ENCODE peak calls at places on chromosomes 4 and X, in ten cellular contexts. O, Z, Q, I, N, S, R, J, F and W are unnamed samples.

GRCh38 chrX:3159995-3160715 is 118.9 kb downstream of the ARSF start:
- DNase-seq in O (no peak), Z (no peak), Q (no peak), I (no peak), N (no peak), S (no peak), R (no peak), J (no peak), F (no peak), W (no peak)

GRCh38 chrX:73930300-73930699 is 367.3 kb downstream of the CHIC1 start:
- DNase-seq in O (no peak), Z (no peak), Q (no peak), I (no peak), N (no peak), S (no peak), R (peak), J (no peak), F (peak), W (no peak)

GRCh38 chr4:119858176-119858575 is 208.5 kb downstream of the MAD2L1 start:
- DNase-seq in O (no peak), Z (no peak), Q (no peak), I (no peak), N (no peak), S (no peak), R (no peak), J (peak), F (peak), W (peak)

GRCh38 chr4:21605006-21605405 is 343.6 kb downstream of the KCNIP4 start:
- DNase-seq in O (no peak), Z (no peak), Q (no peak), I (no peak), N (no peak), S (no peak), R (no peak), J (no peak), F (no peak), W (no peak)

GRCh38 chrX:120309873-120310730 is 1.2 kb downstream of the TMEM255A start:
- DNase-seq in O (peak), Z (peak), Q (no peak), I (no peak), N (peak), S (no peak), R (no peak), J (peak), F (no peak), W (peak)

GRCh38 chrX:20680998-20681397 is 414.3 kb upstream of the RPS6KA3 start:
- DNase-seq in O (no peak), Z (no peak), Q (no peak), I (no peak), N (no peak), S (no peak), R (no peak), J (peak), F (no peak), W (peak)

GRCh38 chrX:64350521-64350920 is 44.7 kb downstream of the MTMR8 start:
- DNase-seq in O (no peak), Z (no peak), Q (no peak), I (no peak), N (no peak), S (no peak), R (no peak), J (no peak), F (no peak), W (no peak)

GRCh38 chrX:50469206-50469605 is 1.4 kb downstream of the DGKK start:
- DNase-seq in O (no peak), Z (no peak), Q (peak), I (no peak), N (no peak), S (no peak), R (no peak), J (no peak), F (no peak), W (no peak)

GRCh38 chr4:87093443-87094123 is 126.8 kb downstream of the KLHL8 start:
- DNase-seq in O (peak), Z (peak), Q (no peak), I (peak), N (peak), S (peak), R (peak), J (peak), F (peak), W (peak)

GRCh38 chrX:14630724-14631123 is 101.4 kb downstream of the GLRA2 start:
- DNase-seq in O (peak), Z (no peak), Q (no peak), I (no peak), N (no peak), S (no peak), R (no peak), J (no peak), F (no peak), W (no peak)

GRCh38 chrX:144648788-144649187 is 598.5 kb upstream of the SPANXN1 start:
- DNase-seq in O (no peak), Z (no peak), Q (no peak), I (no peak), N (no peak), S (no peak), R (no peak), J (no peak), F (no peak), W (no peak)

GRCh38 chr4:158211288-158211687 is 1.0 kb downstream of the TMEM144 start:
- DNase-seq in O (no peak), Z (peak), Q (no peak), I (no peak), N (peak), S (no peak), R (no peak), J (peak), F (no peak), W (no peak)

DNA sequence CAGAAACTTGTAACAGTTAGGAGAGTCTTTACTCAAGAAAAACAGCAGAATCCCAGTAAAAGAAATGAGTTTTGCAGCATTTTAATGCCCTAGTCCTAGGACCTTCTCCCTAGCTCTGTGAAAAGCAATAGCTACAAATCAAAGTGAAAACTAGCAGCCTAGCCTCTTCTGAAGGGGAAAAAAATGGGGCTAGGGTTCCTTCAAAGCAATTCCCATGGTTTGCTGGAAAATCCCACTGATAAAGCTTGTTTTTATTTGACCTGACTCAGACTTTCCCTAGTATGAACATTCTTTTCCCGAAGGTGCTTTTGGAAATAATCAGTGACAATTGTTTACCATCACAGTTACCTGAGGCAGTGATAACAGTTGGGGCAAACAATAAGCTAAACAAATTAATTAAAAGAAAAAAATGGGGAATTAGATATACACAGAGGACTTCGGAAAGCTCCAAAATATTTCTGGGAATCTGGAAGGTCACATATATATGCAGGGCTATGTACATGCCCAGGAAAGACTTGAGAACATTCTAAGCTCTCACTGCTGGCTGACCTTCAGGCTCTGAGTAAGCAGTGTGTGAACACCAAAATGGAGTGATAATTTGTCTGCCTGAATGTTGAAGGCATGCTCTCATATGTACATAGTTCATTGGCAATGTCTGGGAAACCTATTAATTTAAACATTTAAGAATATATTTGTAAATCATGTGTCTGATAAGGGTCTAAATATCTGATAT is 285.9 kb downstream of the KCTD8 start:
- DNase-seq in O (no peak), Z (no peak), Q (no peak), I (no peak), N (no peak), S (no peak), R (no peak), J (no peak), F (no peak), W (no peak)
- TF ChIP-seq CTCF in O (no peak), Z (no peak), Q (no peak), I (no peak), N (no peak), S (no peak), R (no peak), J (no peak), F (no peak), W (no peak)

GRCh38 chrX:53321216-53321942 is 40.0 kb upstream of the IQSEC2 start:
- DNase-seq in O (no peak), Z (no peak), Q (no peak), I (no peak), N (peak), S (no peak), R (no peak), J (no peak), F (no peak), W (no peak)
- H3K4me3 ChIP-seq in O (peak), Z (peak), Q (peak), I (no peak), N (peak), S (no peak), R (peak), J (peak), F (peak), W (peak)

GRCh38 chr4:98602270-98602669 is 56.1 kb downstream of the TSPAN5 start:
- DNase-seq in O (no peak), Z (no peak), Q (no peak), I (no peak), N (no peak), S (no peak), R (no peak), J (no peak), F (no peak), W (no peak)

GRCh38 chr4:98599617-98600016 is 58.8 kb downstream of the TSPAN5 start:
- DNase-seq in O (no peak), Z (no peak), Q (no peak), I (no peak), N (no peak), S (no peak), R (no peak), J (no peak), F (no peak), W (no peak)

GRCh38 chr4:98604723-98605122 is 53.7 kb downstream of the TSPAN5 start:
- DNase-seq in O (no peak), Z (no peak), Q (no peak), I (no peak), N (no peak), S (no peak), R (no peak), J (no peak), F (no peak), W (no peak)

GRCh38 chr4:98603683-98604573 is 54.5 kb downstream of the TSPAN5 start:
- DNase-seq in O (no peak), Z (no peak), Q (no peak), I (no peak), N (no peak), S (peak), R (peak), J (no peak), F (peak), W (no peak)

DNA sequence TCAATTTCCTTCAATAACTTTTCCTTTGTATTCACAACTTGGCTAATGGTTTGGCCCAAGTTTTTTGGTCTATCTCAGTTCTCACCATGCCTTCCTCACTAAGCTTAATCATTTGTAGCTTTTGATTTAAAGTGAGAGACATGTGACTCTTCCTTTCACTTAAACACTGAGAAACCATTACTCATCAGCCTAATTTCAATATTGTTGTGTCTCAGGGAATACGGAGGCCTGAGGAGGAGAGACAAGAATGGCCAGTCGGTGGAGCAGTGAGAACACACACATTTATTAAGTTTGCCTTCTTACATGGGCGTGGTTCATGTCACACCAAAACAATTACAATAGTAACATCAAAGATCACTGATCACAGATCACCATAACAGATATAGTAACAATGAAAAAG is 56.7 kb downstream of the TSPAN5 start:
- DNase-seq in O (peak), Z (no peak), Q (no peak), I (no peak), N (no peak), S (no peak), R (no peak), J (peak), F (no peak), W (no peak)
- TF ChIP-seq CTCF in O (no peak), Z (no peak), Q (no peak), I (no peak), N (no peak), S (no peak), R (peak), J (peak), F (no peak), W (no peak)

DNA sequence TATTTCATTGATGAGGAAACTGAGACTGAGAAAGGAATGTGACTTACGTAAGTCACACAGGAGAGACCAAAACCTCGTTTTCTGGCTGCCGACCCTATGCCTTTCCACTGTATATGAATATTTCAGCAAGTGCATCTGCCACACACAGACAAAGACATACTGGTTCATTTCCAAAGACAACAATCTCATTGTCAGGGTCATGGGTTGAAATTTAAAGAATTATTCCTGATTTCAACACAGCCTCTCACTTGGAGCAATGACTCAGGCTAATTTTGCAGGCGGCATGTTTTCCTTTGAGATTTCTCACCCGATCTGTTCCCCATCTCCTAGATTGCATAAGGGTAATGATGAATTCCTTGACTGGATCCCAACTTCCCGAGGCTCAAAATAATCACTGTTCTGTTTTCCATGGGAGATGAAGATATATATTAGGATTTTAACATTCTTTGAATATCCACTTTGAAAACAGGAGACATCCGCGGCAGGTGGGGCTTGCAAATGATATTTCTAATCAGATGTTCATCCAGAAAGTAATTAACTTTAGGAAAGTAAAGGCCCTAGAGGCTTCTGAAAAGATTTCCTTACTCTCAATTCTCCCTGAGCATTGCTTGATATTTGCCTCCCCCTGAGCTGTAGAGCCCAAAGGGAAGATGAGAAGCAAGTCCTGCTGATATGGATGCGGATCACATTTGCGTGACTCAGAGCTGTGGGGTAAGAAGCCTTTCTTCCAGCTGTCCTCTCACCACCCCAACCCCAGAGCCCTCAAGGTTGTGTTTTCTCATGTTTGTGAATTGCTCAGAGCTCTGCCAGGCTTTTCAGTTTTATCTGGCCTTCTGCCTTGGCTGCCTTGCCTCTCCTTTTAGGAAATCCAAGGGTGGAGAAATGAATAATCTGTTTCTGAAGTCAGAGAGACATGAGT is 361.1 kb upstream of the BOD1L1 start:
- DNase-seq in O (peak), Z (peak), Q (peak), I (no peak), N (no peak), S (no peak), R (peak), J (peak), F (peak), W (peak)
- H3K4me3 ChIP-seq in O (no peak), Z (no peak), Q (no peak), I (no peak), N (no peak), S (no peak), R (no peak), J (no peak), F (no peak), W (peak)

GRCh38 chrX:116010939-116011338 is 159.6 kb upstream of the AGTR2 start:
- DNase-seq in O (no peak), Z (no peak), Q (no peak), I (peak), N (no peak), S (peak), R (no peak), J (no peak), F (no peak), W (no peak)

GRCh38 chrX:116009348-116009747 is 161.2 kb upstream of the AGTR2 start:
- DNase-seq in O (no peak), Z (no peak), Q (no peak), I (peak), N (no peak), S (no peak), R (no peak), J (no peak), F (no peak), W (no peak)

DNA sequence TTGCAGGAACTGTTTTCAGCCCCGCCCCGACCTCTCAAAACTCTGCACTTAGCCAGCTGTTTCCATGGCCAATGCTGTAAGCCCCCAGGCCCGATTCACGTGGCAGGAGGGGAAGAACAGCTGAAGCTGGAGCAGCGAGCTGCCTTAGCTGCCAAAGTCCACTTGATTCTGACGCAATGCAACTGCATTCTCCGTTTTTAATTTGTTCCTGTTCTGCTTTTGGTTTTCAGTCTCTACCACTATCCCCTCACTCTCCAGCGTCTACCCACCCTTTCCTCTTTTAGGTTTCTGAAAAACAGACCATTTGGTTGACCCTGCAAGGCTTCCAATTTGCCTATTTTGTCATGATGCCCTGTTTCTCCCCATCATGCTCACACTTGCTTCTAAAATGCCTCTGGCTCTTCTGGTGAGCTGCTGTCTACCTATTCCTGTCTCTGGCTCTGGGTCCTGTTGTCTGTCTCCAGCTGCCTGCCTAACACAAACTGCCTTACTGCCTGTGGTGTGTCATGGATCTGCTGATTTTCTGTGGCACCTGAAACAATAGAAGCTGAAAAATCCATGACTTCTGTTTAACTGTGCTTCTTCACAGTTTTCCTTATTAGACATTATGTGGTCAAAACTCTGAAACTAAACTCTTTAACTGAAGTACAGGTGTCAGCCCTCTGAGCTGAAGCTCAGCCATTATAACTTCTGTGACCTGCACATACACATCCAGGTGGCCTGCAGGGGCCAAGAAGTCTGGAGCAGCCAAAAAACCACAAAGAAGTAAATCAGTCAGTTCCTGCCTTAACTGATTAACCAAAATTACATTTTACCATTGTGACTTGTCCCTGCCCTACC is 160.5 kb upstream of the AGTR2 start:
- DNase-seq in O (no peak), Z (no peak), Q (no peak), I (peak), N (peak), S (peak), R (no peak), J (no peak), F (no peak), W (no peak)
- TF ChIP-seq CTCF in O (no peak), Z (no peak), Q (no peak), I (no peak), N (no peak), S (no peak), R (no peak), J (no peak), F (no peak), W (no peak)

GRCh38 chr4:151407018-151407417 is 2.0 kb upstream of the FHIP1A start:
- DNase-seq in O (no peak), Z (no peak), Q (no peak), I (no peak), N (no peak), S (no peak), R (no peak), J (no peak), F (no peak), W (no peak)

GRCh38 chr4:151407466-151408379 is 1.3 kb upstream of the FHIP1A start:
- DNase-seq in O (no peak), Z (peak), Q (no peak), I (peak), N (no peak), S (peak), R (peak), J (no peak), F (no peak), W (no peak)

GRCh38 chr4:151408630-151409469 is at the start of gene FHIP1A:
- DNase-seq in O (peak), Z (peak), Q (peak), I (peak), N (peak), S (peak), R (peak), J (peak), F (peak), W (peak)

GRCh38 chr4:151408380-151408629 is 671 bp upstream of the FHIP1A start:
- DNase-seq in O (no peak), Z (peak), Q (no peak), I (no peak), N (no peak), S (no peak), R (no peak), J (no peak), F (no peak), W (no peak)

GRCh38 chr4:151409470-151410313 is 716 bp downstream of the FHIP1A start:
- DNase-seq in O (no peak), Z (peak), Q (peak), I (peak), N (peak), S (no peak), R (peak), J (peak), F (no peak), W (no peak)
- H3K4me3 ChIP-seq in O (peak), Z (peak), Q (peak), I (no peak), N (peak), S (peak), R (peak), J (peak), F (peak), W (peak)